ENCODE peak calls at places on chromosomes 16 and 17, in seven cellular contexts. F is HTR-8/SVneo; M is astrocyte; N is Ammon's horn; Z is stimulated activated CD8-positive, alpha-beta memory T cell treated with anti-CD3 and anti-CD28 coated beads, Interleukin-12 subunit alpha, Interleukin-12 subunit beta, amount 100 ng/mL, for 1 hour; A is heart left ventricle; K is nephron progenitor cell. R is an unnamed sample.

GRCh38 chr17:63941162-63941561 is 9.0 kb upstream of the CD79B start:
- DNase-seq in A (no peak), K (no peak), Z (no peak), F (no peak), M (no peak), N (no peak), R (no peak)

GRCh38 chr17:38512473-38513058 is 84.3 kb downstream of the ARHGAP23 start:
- DNase-seq in M (no peak), A (no peak), N (no peak), K (no peak), F (no peak), Z (no peak), R (no peak)

GRCh38 chr16:20300312-20301097 is 26.8 kb downstream of the GP2 start:
- DNase-seq in N (peak; percentile 74), M (peak; percentile 10), Z (no peak), F (peak; percentile 42), K (peak; percentile 60), A (no peak), R (peak; percentile 41)

GRCh38 chr17:15086776-15087175 is 178.3 kb downstream of the PMP22 start:
- DNase-seq in F (no peak), A (no peak), M (no peak), Z (no peak), N (no peak), K (no peak), R (no peak)

GRCh38 chr17:40906613-40907012 is 21.6 kb upstream of the KRT20 start:
- DNase-seq in A (no peak), N (no peak), F (no peak), M (no peak), Z (no peak), K (no peak), R (no peak)

GRCh38 chr16:54444851-54445523 is 158.4 kb upstream of the IRX3 start:
- DNase-seq in F (no peak), M (peak; percentile 74), N (no peak), K (no peak), Z (no peak), A (no peak), R (no peak)

GRCh38 chr17:50129946-50130777 is at the start of gene SAMD14:
- DNase-seq in M (no peak), F (peak; percentile 49), Z (no peak), N (no peak), A (peak; percentile 50), K (peak; percentile 51), R (peak; percentile 25)

GRCh38 chr16:27828671-27829070 is 234.8 kb downstream of the GSG1L start:
- DNase-seq in Z (no peak), K (no peak), M (no peak), F (no peak), N (no peak), A (no peak), R (no peak)

GRCh38 chr16:71969353-71969752 is 30.8 kb downstream of the PKD1L3 start:
- DNase-seq in F (no peak), M (no peak), Z (no peak), N (no peak), K (no peak), A (no peak), R (no peak)

GRCh38 chr17:82437325-82437668 is 13.3 kb downstream of the CYBC1 start:
- DNase-seq in F (no peak), A (no peak), N (no peak), K (no peak), Z (no peak), M (no peak), R (no peak)

GRCh38 chr16:1414532-1415265 is at the start of gene UNKL:
- DNase-seq in K (peak; percentile 91), F (peak; percentile 70), M (no peak), N (peak; percentile 34), A (peak; percentile 83), Z (peak; percentile 75), R (peak; percentile 43)

GRCh38 chr16:66366433-66367299 is at the start of gene CDH5:
- DNase-seq in K (no peak), A (peak; percentile 81), N (peak; percentile 14), Z (no peak), M (peak; percentile 19), F (no peak), R (no peak)

GRCh38 chr17:66270106-66270505 is 32.3 kb upstream of the PRKCA start:
- DNase-seq in N (no peak), A (no peak), Z (no peak), K (no peak), M (no peak), F (no peak), R (no peak)

GRCh38 chr17:60664022-60664421 is 13.6 kb upstream of the BCAS3 start:
- DNase-seq in K (no peak), Z (no peak), N (no peak), A (no peak), F (no peak), M (no peak), R (peak; percentile 59)

GRCh38 chr16:24677388-24677787 is 52.1 kb upstream of the TNRC6A start:
- DNase-seq in N (no peak), K (no peak), F (no peak), Z (no peak), M (no peak), A (no peak), R (no peak)

GRCh38 chr17:74530751-74531150 is 524 bp downstream of the CD300LB start:
- DNase-seq in A (no peak), M (no peak), F (no peak), N (no peak), K (no peak), Z (no peak), R (no peak)

GRCh38 chr16:17134586-17134985 is 336.2 kb downstream of the XYLT1 start:
- DNase-seq in F (no peak), Z (no peak), A (no peak), N (no peak), K (no peak), M (no peak), R (no peak)

GRCh38 chr17:55729484-55729883 is 6.8 kb upstream of the TMEM100 start:
- DNase-seq in A (no peak), Z (no peak), F (no peak), M (no peak), K (no peak), N (no peak), R (no peak)

GRCh38 chr16:2292221-2292620 is 24.3 kb upstream of the RNPS1 start:
- DNase-seq in Z (no peak), A (no peak), M (no peak), N (no peak), K (no peak), F (no peak), R (no peak)

GRCh38 chr17:79950306-79950705 is 85.4 kb downstream of the TBC1D16 start:
- DNase-seq in N (no peak), M (no peak), Z (no peak), K (no peak), F (no peak), A (no peak), R (no peak)

GRCh38 chr16:85253127-85253941 is 141.1 kb upstream of the CIBAR2 start:
- DNase-seq in F (peak; percentile 72), M (no peak), N (peak; percentile 77), K (peak; percentile 87), A (peak; percentile 57), Z (peak; percentile 33), R (peak; percentile 29)

GRCh38 chr16:23140082-23140481 is 9.2 kb downstream of the USP31 start:
- DNase-seq in M (no peak), F (no peak), A (no peak), Z (no peak), N (no peak), K (no peak), R (no peak)

GRCh38 chr16:25051446-25052160 is 36.4 kb upstream of the ARHGAP17 start:
- DNase-seq in M (peak; percentile 78), N (peak; percentile 48), K (no peak), F (no peak), A (no peak), Z (no peak), R (peak; percentile 84)

GRCh38 chr17:63783522-63783921 is 9.6 kb downstream of the DDX42 start:
- DNase-seq in M (no peak), F (no peak), K (no peak), N (no peak), Z (no peak), A (no peak), R (no peak)

GRCh38 chr16:11354407-11354732 is 9.1 kb downstream of the RMI2 start:
- DNase-seq in A (no peak), Z (no peak), F (no peak), K (no peak), N (no peak), M (no peak), R (no peak)

GRCh38 chr16:55012362-55012761 is 81.7 kb downstream of the IRX5 start:
- DNase-seq in A (no peak), K (no peak), M (no peak), N (no peak), F (no peak), Z (no peak), R (no peak)

GRCh38 chr17:5526821-5527598 is 40.6 kb downstream of the MIS12 start:
- DNase-seq in M (peak; percentile 97), N (peak; percentile 84), F (peak; percentile 99), A (peak; percentile 68), Z (peak; percentile 6), K (peak; percentile 78), R (peak; percentile 98)

R was measured in IMR-90.